ENCODE peak calls at places on chromosomes 4 and X, in seven cellular contexts. X is mammary epithelial cell, K is WTC11, Y is nephron progenitor cell, G is AG10803, V is cardiac muscle cell, E is Panc1. H is an unnamed sample.
A peak's percentile ranks its signal among the peaks of the same experiment; 100 is the strongest.

GRCh38 chrX:151563449-151563848 is at the start of gene PASD1:
- DNase-seq in X (no peak), K (no peak), Y (no peak), G (no peak), V (no peak), E (no peak), H (no peak)

GRCh38 chr4:95549246-95550138 is 719 bp upstream of the UNC5C start:
- DNase-seq in X (peak; percentile 60), K (peak; percentile 52), Y (peak; percentile 70), G (peak; percentile 8), V (peak; percentile 70), E (no peak), H (peak; percentile 55)

GRCh38 chr4:86816463-86817107 is 32.6 kb downstream of the SLC10A6 start:
- DNase-seq in X (no peak), K (no peak), Y (no peak), G (peak; percentile 89), V (peak; percentile 34), E (no peak), H (no peak)

GRCh38 chr4:106497271-106497670 is 128.7 kb upstream of the GIMD1 start:
- DNase-seq in X (no peak), K (no peak), Y (no peak), G (peak; percentile 61), V (no peak), E (no peak), H (no peak)

GRCh38 chrX:20067709-20068315 is 48.9 kb downstream of the MAP7D2 start:
- DNase-seq in X (peak; percentile 83), K (no peak), Y (peak; percentile 8), G (peak; percentile 85), V (peak; percentile 86), E (peak; percentile 18), H (no peak)

GRCh38 chrX:56233682-56234081 is 1.5 kb downstream of the KLF8 start:
- DNase-seq in X (peak; percentile 81), K (peak; percentile 58), Y (peak; percentile 6), G (peak; percentile 5), V (peak; percentile 38), E (no peak), H (peak; percentile 13)

GRCh38 chr4:3366893-3367775 is 74.3 kb downstream of the RGS12 start:
- DNase-seq in X (no peak), K (no peak), Y (no peak), G (no peak), V (no peak), E (no peak), H (no peak)

GRCh38 chr4:123631699-123632098 is 235.1 kb downstream of the SPRY1 start:
- DNase-seq in X (peak; percentile 41), K (no peak), Y (no peak), G (peak; percentile 28), V (peak; percentile 26), E (no peak), H (no peak)

GRCh38 chr4:1714303-1715001 is 2.3 kb upstream of the SLBP start:
- DNase-seq in X (no peak), K (no peak), Y (no peak), G (no peak), V (no peak), E (no peak), H (no peak)

GRCh38 chr4:114364857-114365256 is 233.8 kb upstream of the UGT8 start:
- DNase-seq in X (no peak), K (no peak), Y (no peak), G (peak; percentile 92), V (peak; percentile 61), E (no peak), H (no peak)

GRCh38 chr4:19983072-19983471 is 268.6 kb upstream of the SLIT2 start:
- DNase-seq in X (peak; percentile 51), K (no peak), Y (no peak), G (peak; percentile 94), V (peak; percentile 95), E (no peak), H (no peak)

DNA sequence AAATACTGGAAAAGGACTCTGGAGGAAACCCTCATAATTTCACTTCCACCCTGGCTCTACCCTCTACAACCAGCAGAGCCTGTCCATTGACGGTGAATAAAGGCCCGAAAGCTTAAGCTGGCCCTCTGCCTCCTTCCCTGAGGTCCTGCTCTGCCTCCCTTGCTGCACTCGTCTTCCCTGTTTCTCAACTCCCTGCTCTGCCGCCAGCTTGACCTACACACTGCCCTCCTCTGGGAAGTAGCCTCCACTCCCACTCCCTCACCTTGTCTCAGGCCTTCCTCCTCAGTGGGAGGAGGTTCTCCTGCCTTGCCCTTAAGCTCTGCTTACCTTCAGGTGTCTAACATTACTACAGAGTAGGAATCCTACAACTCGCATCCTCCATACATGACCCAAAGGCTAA is 608.6 kb upstream of the NR3C2 start:
- DNase-seq in X (no peak), K (peak; percentile 18), Y (no peak), G (no peak), V (no peak), E (no peak), H (no peak)
- TF ChIP-seq CTCF in X (no peak), K (no peak), Y (no peak), G (no peak), V (no peak), E (no peak), H (no peak)

DNA sequence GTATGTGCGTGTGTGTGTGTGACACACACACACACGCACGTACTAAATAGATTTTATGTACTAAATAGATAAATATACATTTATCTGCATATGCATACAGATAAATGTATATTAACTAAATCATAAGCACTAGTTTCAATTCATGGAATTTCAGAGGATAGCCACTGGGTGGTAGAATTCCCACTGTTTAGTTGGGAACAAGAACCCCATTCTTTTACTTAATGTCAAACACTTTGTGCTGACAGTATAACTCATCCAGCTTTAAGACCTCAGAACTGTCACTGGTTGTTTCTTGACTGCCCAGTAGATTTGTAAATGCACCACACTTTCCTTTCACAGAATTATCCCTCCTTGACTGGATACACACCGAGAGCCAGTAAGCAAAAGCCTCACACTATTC is 32.5 kb downstream of the PPARGC1A start:
- DNase-seq in X (peak; percentile 9), K (no peak), Y (no peak), G (peak; percentile 28), V (peak; percentile 56), E (no peak), H (no peak)
- TF ChIP-seq CTCF in X (peak; percentile 9), K (no peak), Y (no peak), G (peak; percentile 37), V (peak; percentile 30), E (peak; percentile 8), H (no peak)

GRCh38 chrX:68830486-68831404 is 1.9 kb downstream of the EFNB1 start:
- DNase-seq in X (no peak), K (no peak), Y (no peak), G (no peak), V (no peak), E (no peak), H (no peak)

GRCh38 chrX:68832516-68833447 is 4.0 kb downstream of the EFNB1 start:
- DNase-seq in X (no peak), K (no peak), Y (no peak), G (no peak), V (no peak), E (no peak), H (no peak)

GRCh38 chrX:68829594-68830485 is 1.0 kb downstream of the EFNB1 start:
- DNase-seq in X (no peak), K (no peak), Y (no peak), G (peak; percentile 35), V (peak; percentile 45), E (no peak), H (peak; percentile 16)

GRCh38 chrX:68832101-68832416 is 3.2 kb downstream of the EFNB1 start:
- DNase-seq in X (peak; percentile 58), K (no peak), Y (no peak), G (peak; percentile 74), V (peak; percentile 79), E (no peak), H (no peak)

DNA sequence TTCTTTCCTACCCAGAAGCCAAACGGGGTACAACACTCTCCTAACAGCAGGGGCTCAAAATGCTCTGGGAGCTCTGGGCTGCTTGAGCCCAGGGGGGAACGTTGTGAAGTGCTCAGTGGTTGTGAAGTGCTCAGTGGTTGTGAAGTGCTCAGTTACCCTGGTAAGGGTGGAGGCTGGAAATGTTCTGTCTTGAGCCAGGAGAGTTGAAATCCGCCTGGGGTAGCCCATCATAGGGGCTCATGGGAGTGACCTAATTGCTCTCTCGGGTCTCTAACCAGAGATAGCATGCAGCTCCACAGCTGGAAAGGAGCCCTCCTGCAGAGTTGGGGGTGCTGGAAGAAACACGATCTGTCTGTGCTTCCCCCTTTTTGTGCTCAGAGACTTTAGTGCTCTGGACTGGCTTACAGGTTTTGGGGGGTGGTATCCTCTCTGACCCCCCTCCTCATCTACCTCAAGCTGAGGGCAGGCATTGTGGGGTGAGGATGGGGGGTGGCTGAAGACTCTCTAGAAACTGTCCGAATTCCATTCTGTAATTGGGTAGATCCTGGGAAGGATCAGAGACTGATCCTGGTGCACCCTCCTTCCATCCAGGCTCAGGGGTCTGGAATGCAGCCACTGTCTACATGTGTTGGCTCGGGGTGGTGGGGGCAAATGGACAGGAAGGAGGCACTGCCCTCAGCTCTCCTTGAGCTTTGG is 2.7 kb downstream of the EFNB1 start:
- DNase-seq in X (no peak), K (no peak), Y (no peak), G (no peak), V (no peak), E (no peak), H (no peak)
- TF ChIP-seq CTCF in X (no peak), K (no peak), Y (no peak), G (no peak), V (no peak), E (no peak), H (no peak)

GRCh38 chrX:41480508-41481260 is 33.5 kb downstream of the NYX start:
- DNase-seq in X (no peak), K (no peak), Y (no peak), G (no peak), V (no peak), E (no peak), H (no peak)

GRCh38 chrX:41478397-41478911 is 31.3 kb downstream of the NYX start:
- DNase-seq in X (no peak), K (no peak), Y (no peak), G (no peak), V (no peak), E (no peak), H (no peak)

GRCh38 chrX:41482153-41482850 is 35.2 kb downstream of the NYX start:
- DNase-seq in X (no peak), K (no peak), Y (no peak), G (peak; percentile 17), V (peak; percentile 41), E (no peak), H (no peak)

GRCh38 chrX:41475611-41476241 is 28.6 kb downstream of the NYX start:
- DNase-seq in X (no peak), K (peak; percentile 69), Y (no peak), G (no peak), V (no peak), E (no peak), H (no peak)

DNA sequence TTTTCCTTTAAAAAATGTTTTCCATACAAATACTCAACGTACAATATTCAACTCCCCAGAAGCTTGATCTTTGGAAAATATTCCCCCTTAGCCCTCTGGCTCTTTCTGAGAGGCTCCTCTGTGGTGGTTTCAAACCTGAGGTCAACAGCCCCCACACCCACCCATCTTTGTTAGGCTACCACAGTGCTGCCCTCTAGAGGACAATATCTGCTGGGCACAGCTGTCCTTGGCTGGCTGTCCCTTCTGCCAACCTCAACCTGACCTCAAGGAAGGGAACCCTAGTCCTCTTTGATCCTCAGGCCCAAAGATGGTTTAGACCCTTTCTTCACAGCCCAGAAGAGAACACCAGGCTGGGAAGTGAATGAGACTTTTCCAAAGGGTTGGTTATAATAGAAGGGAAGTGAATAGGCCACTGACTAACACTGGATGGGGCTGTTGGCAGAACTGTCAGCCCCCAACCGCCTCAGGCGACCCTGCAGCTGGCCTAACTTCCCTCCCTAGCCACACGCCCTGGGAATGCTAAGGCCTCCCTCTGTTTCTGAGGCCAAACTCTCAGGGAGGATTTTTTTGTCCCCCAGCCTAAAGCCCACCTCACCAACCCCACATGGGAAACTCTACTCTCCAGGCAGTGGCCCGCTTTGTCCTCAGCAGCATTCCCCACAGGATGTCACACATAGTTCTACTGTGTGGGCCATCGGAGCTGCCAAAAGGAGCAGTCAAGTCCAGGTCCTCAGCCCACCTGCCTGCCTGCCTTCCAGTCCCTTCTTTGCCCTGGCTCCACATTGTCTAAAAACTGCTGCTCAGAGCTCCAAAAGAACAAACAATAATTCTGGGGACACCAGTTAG is 34.3 kb downstream of the NYX start:
- DNase-seq in X (no peak), K (peak; percentile 31), Y (no peak), G (peak; percentile 4), V (no peak), E (no peak), H (peak; percentile 15)
- TF ChIP-seq CTCF in X (peak; percentile 74), K (peak; percentile 40), Y (peak; percentile 13), G (peak; percentile 45), V (peak; percentile 39), E (peak; percentile 67), H (peak; percentile 20)